ENCODE peak calls at places on chromosomes 2 and 18, in five cellular contexts. S is fibroblast of pulmonary artery, T is tibial artery, Q is pancreas, K is heart right ventricle. D is an unnamed sample.

GRCh38 chr2:46339676-46340459 is 42.7 kb downstream of the EPAS1 start:
- DNase-seq in S (peak; percentile 63), Q (no peak), K (peak; percentile 47), T (no peak), D (no peak)

GRCh38 chr18:10143601-10144000 is 229.8 kb downstream of the VAPA start:
- DNase-seq in Q (no peak), T (no peak), S (no peak), K (no peak), D (no peak)

GRCh38 chr18:10052871-10053270 is 139.1 kb downstream of the VAPA start:
- DNase-seq in S (no peak), Q (no peak), T (peak; percentile 48), K (no peak), D (no peak)

GRCh38 chr2:18180031-18180610 is 301.7 kb downstream of the KCNS3 start:
- DNase-seq in Q (no peak), K (no peak), T (no peak), S (no peak), D (no peak)

GRCh38 chr2:191166111-191166755 is 15.4 kb upstream of the STAT4 start:
- DNase-seq in S (peak; percentile 80), T (no peak), K (no peak), Q (no peak), D (no peak)

GRCh38 chr2:43293744-43294695 is 67.6 kb upstream of the ZFP36L2 start:
- DNase-seq in S (peak; percentile 99), Q (no peak), T (no peak), K (no peak), D (no peak)

GRCh38 chr2:112749755-112750559 is 14.5 kb downstream of the CKAP2L start:
- DNase-seq in S (peak; percentile 85), Q (peak; percentile 89), K (peak; percentile 79), T (no peak), D (peak; percentile 83)

GRCh38 chr2:129191530-129191929 is 787.9 kb upstream of the RAB6C start:
- DNase-seq in T (no peak), K (no peak), Q (no peak), S (no peak), D (no peak)

GRCh38 chr2:95278051-95278471 is 3.8 kb downstream of the PROM2 start:
- DNase-seq in S (peak; percentile 62), Q (peak; percentile 49), T (no peak), K (no peak), D (no peak)

GRCh38 chr2:199457147-199458016 is at the start of gene SATB2:
- DNase-seq in S (peak; percentile 44), T (no peak), Q (peak; percentile 74), K (no peak), D (peak; percentile 39)

DNA sequence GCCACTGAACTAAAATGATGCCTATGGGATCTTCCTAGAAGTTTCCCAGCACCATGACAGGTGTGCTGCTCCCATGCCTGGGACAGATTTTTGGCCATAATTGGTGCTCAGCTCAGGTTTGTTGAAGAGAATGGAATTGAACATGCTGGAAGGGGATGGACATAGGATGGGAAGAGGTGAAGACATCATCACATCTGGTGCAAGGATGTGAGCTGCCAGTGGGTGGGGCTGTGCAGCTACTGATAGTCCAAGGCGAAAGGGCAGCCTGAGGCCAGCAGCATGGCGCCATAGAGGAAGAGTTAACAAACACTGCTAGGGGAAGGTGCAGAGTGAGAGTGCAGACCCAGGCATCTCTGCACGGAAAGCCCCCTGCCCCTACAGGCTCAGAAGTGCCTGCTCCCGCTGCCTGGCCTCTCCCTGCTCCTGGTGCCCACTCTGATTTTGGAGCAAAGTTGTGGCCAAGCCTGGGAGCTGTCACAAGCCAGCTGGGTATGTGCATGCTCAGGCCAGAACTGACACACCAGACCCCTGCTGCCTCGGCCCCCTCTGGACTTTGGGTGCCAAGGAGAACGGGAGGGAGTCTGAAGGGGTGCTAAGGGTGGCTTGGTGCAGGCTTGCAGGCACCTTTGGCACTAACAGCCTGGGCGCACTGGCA is 178.6 kb downstream of the ZBTB7C start:
- DNase-seq in T (no peak), S (peak; percentile 53), Q (no peak), K (peak; percentile 37), D (peak; percentile 65)
- TF ChIP-seq CTCF in T (peak; percentile 39), S (peak; percentile 53), Q (no peak), K (peak; percentile 36), D (peak; percentile 78)

GRCh38 chr2:185279999-185280398 is 458.6 kb upstream of the FSIP2 start:
- DNase-seq in S (peak; percentile 45), T (no peak), K (no peak), Q (no peak), D (no peak)
- TF ChIP-seq CTCF in S (peak; percentile 53), T (no peak), K (peak; percentile 9), Q (no peak), D (peak; percentile 73)

DNA sequence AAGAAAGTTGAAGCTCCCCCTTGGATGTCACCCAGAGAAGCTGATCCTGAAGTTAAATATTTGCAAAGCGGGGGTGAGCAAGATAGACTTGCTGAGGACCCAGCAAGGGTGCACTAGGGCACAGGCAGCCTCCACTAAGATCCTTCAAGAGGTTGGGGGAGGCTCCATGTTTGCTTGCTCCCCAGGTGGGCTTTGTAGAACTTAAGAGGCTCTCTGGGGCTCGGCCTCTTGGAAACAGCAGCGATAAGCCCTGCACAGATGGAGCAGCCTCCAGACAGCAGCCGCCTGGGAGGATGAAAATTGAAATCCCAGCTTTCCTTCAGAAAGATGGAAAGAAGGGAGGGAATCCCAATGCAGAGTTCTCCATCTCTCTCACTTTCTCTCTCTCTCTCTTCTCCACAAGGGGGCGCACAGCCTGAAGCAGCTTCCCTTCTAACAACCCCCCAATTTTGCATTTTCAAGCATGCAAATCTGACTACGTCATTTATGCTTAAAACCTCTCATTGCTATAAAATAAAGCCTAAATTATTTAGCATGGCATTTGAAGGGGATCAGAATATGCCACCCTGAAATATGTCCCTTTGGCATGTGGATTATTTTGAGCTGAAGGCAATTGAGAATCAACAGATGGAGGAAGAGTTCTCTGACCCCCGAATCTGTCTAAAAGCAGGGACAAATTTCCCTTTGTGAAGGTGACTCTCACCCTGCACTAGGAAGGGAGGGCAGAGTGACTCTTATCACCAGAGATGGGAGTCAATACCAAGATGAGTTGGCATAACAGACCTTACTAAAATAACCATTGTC is 185.7 kb upstream of the KLHL29 start:
- DNase-seq in T (no peak), K (no peak), Q (no peak), S (peak; percentile 33), D (peak; percentile 20)
- TF ChIP-seq CTCF in T (no peak), K (peak; percentile 12), Q (no peak), S (peak; percentile 63), D (peak; percentile 65)

GRCh38 chr18:61894751-61895524 is 2.1 kb upstream of the RNF152 start:
- DNase-seq in K (no peak), Q (no peak), S (no peak), T (no peak), D (no peak)

GRCh38 chr18:61892683-61893303 is at the start of gene RNF152:
- DNase-seq in K (peak; percentile 33), T (peak; percentile 79), S (peak; percentile 15), Q (peak; percentile 68), D (peak; percentile 12)

GRCh38 chr18:61893304-61893970 is 630 bp upstream of the RNF152 start:
- DNase-seq in S (peak; percentile 52), Q (peak; percentile 78), K (peak; percentile 65), T (peak; percentile 81), D (peak; percentile 55)

GRCh38 chr18:61896118-61896517 is 3.3 kb upstream of the RNF152 start:
- DNase-seq in T (no peak), K (no peak), Q (no peak), S (no peak), D (no peak)

DNA sequence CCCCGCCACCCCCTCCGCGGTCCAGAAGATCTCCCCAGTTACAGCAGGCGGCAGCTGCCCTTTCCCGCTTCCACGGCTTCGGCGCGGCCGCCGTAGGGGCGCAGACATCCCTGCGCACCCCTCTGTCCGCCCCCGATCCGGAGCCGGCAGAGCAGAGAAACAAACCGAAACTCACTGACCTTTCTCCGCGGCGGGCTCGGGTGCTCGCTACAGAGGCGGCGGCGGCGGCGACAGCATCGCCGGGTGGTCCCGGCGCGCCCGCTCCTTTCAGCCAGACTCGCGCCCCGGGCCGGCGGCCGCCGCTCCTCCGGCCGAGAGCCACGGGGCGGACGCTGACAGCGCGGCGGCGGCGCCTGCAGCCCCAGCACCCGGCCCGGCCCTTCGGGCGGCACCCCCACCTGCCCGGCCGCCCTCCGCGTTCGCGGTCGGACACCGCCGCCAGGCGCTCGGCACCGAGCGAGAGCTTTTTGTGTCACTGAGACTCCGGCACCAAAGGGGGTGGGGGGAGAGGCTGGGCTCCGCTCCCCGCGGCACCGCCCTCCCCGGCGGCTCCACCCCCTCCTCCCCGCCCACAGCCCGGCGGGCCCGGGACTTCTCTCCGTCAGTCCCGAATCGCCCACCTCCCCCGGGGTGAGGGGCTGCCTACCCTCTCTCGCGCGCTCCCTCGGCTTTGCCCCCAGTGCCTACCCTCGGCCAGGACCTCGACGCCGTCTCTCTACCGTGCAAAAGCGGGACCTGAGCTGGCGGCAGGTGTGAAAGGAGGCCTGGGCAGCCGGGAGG is 1.4 kb upstream of the RNF152 start:
- DNase-seq in T (peak; percentile 93), Q (peak; percentile 91), K (peak; percentile 87), S (peak; percentile 67), D (peak; percentile 56)
- TF ChIP-seq CTCF in T (peak; percentile 46), Q (no peak), K (peak; percentile 24), S (peak; percentile 14), D (peak; percentile 30)

D was measured in neural crest cell.